ENCODE peak calls at places on chromosomes 3 and 15, in eight cellular contexts. Y is body of pancreas, T is HCT116, D is HepG2, R is heart left ventricle, C is A549, B is GM12878, L is gastrocnemius medialis. Q is an unnamed sample.

GRCh38 chr15:77023576-77024272 is 28.8 kb downstream of the PSTPIP1 start:
- ATAC-seq in T (peak), B (no peak), L (peak), C (peak), D (no peak), Y (no peak), R (no peak), Q (no peak)

GRCh38 chr15:39466428-39466827 is 114.5 kb upstream of the THBS1 start:
- ATAC-seq in Y (peak), L (no peak), B (no peak), C (no peak), R (peak), T (no peak), D (no peak), Q (peak)

GRCh38 chr3:14634763-14635400 is 16.7 kb upstream of the CCDC174 start:
- ATAC-seq in B (no peak), Y (no peak), C (peak), R (no peak), T (no peak), L (no peak), D (peak), Q (no peak)

GRCh38 chr3:83890763-83891135 is 1068.0 kb upstream of the CADM2 start:
- ATAC-seq in R (no peak), C (no peak), T (no peak), B (no peak), L (no peak), Y (no peak), D (no peak), Q (no peak)

GRCh38 chr15:78360426-78360825 is 20.3 kb downstream of the CRABP1 start:
- ATAC-seq in R (peak), L (peak), C (no peak), B (no peak), Y (no peak), D (no peak), T (no peak), Q (no peak)

GRCh38 chr3:71101014-71101413 is 482.5 kb downstream of the FOXP1 start:
- ATAC-seq in D (no peak), R (no peak), C (peak), T (no peak), Y (no peak), L (no peak), B (no peak), Q (no peak)

GRCh38 chr3:195100903-195101591 is 169.9 kb downstream of the XXYLT1 start:
- ATAC-seq in L (no peak), R (peak), D (no peak), Y (peak), B (peak), C (no peak), T (no peak), Q (peak)

GRCh38 chr15:25900901-25901300 is 37.8 kb upstream of the ATP10A start:
- ATAC-seq in B (no peak), C (peak), D (no peak), R (peak), L (peak), T (no peak), Y (no peak), Q (peak)

GRCh38 chr15:89243046-89243690 is 611 bp upstream of the FANCI start:
- ATAC-seq in T (no peak), B (no peak), D (no peak), L (peak), R (peak), Y (peak), C (no peak), Q (peak)

GRCh38 chr3:135226057-135226456 is 431.0 kb downstream of the EPHB1 start:
- ATAC-seq in C (no peak), Y (no peak), R (no peak), L (no peak), B (peak), T (no peak), D (no peak), Q (peak)

GRCh38 chr3:71160800-71161546 is 422.6 kb downstream of the FOXP1 start:
- ATAC-seq in B (no peak), C (no peak), Y (no peak), D (no peak), T (no peak), L (no peak), R (no peak), Q (no peak)

GRCh38 chr3:133383175-133383574 is 16.7 kb upstream of the BFSP2 start:
- ATAC-seq in C (no peak), Y (peak), D (no peak), R (no peak), L (no peak), T (peak), B (no peak), Q (no peak)

GRCh38 chr3:141331370-141332318 is 36.7 kb upstream of the ZBTB38 start:
- ATAC-seq in B (peak), Y (peak), C (peak), T (peak), R (peak), D (peak), L (peak), Q (peak)

GRCh38 chr3:25849641-25850040 is 59.8 kb downstream of the OXSM start:
- ATAC-seq in C (no peak), L (no peak), T (no peak), B (no peak), D (no peak), Y (no peak), R (no peak), Q (no peak)

GRCh38 chr3:43542328-43543043 is 79.3 kb downstream of the ANO10 start:
- ATAC-seq in R (no peak), Y (no peak), L (no peak), D (no peak), B (peak), T (no peak), C (no peak), Q (no peak)

GRCh38 chr3:14869877-14870563 is 51.3 kb downstream of the FGD5 start:
- ATAC-seq in Y (no peak), L (no peak), T (no peak), R (no peak), D (no peak), C (no peak), B (no peak), Q (peak)

GRCh38 chr3:3038201-3038991 is 71.8 kb downstream of the IL5RA start:
- ATAC-seq in T (no peak), C (peak), R (peak), D (no peak), L (peak), Y (no peak), B (peak), Q (peak)

GRCh38 chr3:134462236-134463059 is 23.3 kb downstream of the ANAPC13 start:
- ATAC-seq in Y (no peak), D (no peak), C (no peak), R (peak), B (no peak), L (peak), T (no peak), Q (peak)

GRCh38 chr3:45992133-45992729 is 3.4 kb downstream of the FYCO1 start:
- ATAC-seq in B (no peak), L (peak), R (peak), Y (no peak), D (no peak), C (no peak), T (no peak), Q (no peak)

GRCh38 chr15:48962662-48963523 is 826 bp downstream of the SHC4 start:
- ATAC-seq in R (peak), Y (peak), L (peak), D (peak), T (peak), C (peak), B (peak), Q (peak)

GRCh38 chr3:140152851-140153640 is 218.1 kb downstream of the CLSTN2 start:
- ATAC-seq in C (no peak), T (no peak), B (peak), L (no peak), R (peak), Y (no peak), D (no peak), Q (no peak)

GRCh38 chr3:36318584-36319200 is 61.6 kb upstream of the STAC start:
- ATAC-seq in D (no peak), C (no peak), L (peak), Y (peak), B (no peak), T (no peak), R (no peak), Q (peak)

GRCh38 chr3:19348929-19349564 is 200.7 kb downstream of the KCNH8 start:
- ATAC-seq in C (peak), B (peak), D (peak), T (peak), L (no peak), Y (no peak), R (peak), Q (no peak)

GRCh38 chr3:187025656-187026320 is 95.5 kb downstream of the ST6GAL1 start:
- ATAC-seq in D (no peak), C (no peak), B (peak), Y (no peak), L (no peak), T (no peak), R (peak), Q (no peak)

GRCh38 chr3:194952882-194953281 is 267.2 kb downstream of the FAM43A start:
- ATAC-seq in L (no peak), T (no peak), Y (no peak), C (no peak), D (peak), B (no peak), R (peak), Q (no peak)

GRCh38 chr3:23793528-23794134 is 12.1 kb upstream of the UBE2E1 start:
- ATAC-seq in R (no peak), D (no peak), L (no peak), T (no peak), Y (no peak), C (no peak), B (no peak), Q (no peak)

GRCh38 chr3:179029096-179029495 is 42.5 kb downstream of the ZMAT3 start:
- ATAC-seq in T (no peak), Y (no peak), R (no peak), B (no peak), L (no peak), D (no peak), C (no peak), Q (no peak)

GRCh38 chr3:27511724-27512422 is 27.7 kb upstream of the SLC4A7 start:
- ATAC-seq in T (no peak), C (peak), Y (no peak), R (no peak), L (no peak), D (peak), B (peak), Q (no peak)

GRCh38 chr3:63679181-63679580 is 26.7 kb downstream of the SNTN start:
- ATAC-seq in R (no peak), T (no peak), B (no peak), D (no peak), L (no peak), Y (no peak), C (no peak), Q (no peak)

GRCh38 chr3:24890012-24890411 is 395.4 kb upstream of the THRB start:
- ATAC-seq in D (no peak), C (no peak), Y (no peak), L (no peak), B (no peak), T (no peak), R (no peak), Q (no peak)

GRCh38 chr15:66685638-66686150 is 16.3 kb upstream of the SMAD6 start:
- ATAC-seq in Y (no peak), R (no peak), C (peak), B (no peak), D (no peak), T (peak), L (no peak), Q (no peak)

GRCh38 chr3:47410801-47411646 is 30.2 kb downstream of the PTPN23 start:
- ATAC-seq in L (no peak), R (no peak), T (no peak), Y (no peak), B (no peak), C (no peak), D (no peak), Q (no peak)

GRCh38 chr3:194586839-194587238 is 46.4 kb downstream of the TMEM44 start:
- ATAC-seq in D (no peak), Y (no peak), T (no peak), C (no peak), B (no peak), L (no peak), R (no peak), Q (no peak)

GRCh38 chr3:71751602-71752001 is 2.1 kb upstream of the GPR27 start:
- ATAC-seq in B (no peak), D (no peak), C (no peak), Y (no peak), T (no peak), L (no peak), R (no peak), Q (no peak)

GRCh38 chr3:8983591-8983990 is 20.3 kb upstream of the RAD18 start:
- ATAC-seq in B (no peak), L (no peak), D (peak), C (no peak), T (no peak), Y (no peak), R (no peak), Q (no peak)

GRCh38 chr3:14624498-14624897 is 27.1 kb upstream of the CCDC174 start:
- ATAC-seq in C (no peak), Y (no peak), D (no peak), L (no peak), R (peak), B (no peak), T (no peak), Q (no peak)

GRCh38 chr3:16871915-16872842 is 12.6 kb upstream of the PLCL2 start:
- ATAC-seq in C (peak), B (no peak), L (no peak), R (no peak), T (no peak), Y (no peak), D (peak), Q (no peak)
- TF ChIP-seq CTCF in C (no peak), B (no peak), L (no peak), R (no peak), T (no peak), Y (no peak), D (no peak), Q (no peak)

DNA sequence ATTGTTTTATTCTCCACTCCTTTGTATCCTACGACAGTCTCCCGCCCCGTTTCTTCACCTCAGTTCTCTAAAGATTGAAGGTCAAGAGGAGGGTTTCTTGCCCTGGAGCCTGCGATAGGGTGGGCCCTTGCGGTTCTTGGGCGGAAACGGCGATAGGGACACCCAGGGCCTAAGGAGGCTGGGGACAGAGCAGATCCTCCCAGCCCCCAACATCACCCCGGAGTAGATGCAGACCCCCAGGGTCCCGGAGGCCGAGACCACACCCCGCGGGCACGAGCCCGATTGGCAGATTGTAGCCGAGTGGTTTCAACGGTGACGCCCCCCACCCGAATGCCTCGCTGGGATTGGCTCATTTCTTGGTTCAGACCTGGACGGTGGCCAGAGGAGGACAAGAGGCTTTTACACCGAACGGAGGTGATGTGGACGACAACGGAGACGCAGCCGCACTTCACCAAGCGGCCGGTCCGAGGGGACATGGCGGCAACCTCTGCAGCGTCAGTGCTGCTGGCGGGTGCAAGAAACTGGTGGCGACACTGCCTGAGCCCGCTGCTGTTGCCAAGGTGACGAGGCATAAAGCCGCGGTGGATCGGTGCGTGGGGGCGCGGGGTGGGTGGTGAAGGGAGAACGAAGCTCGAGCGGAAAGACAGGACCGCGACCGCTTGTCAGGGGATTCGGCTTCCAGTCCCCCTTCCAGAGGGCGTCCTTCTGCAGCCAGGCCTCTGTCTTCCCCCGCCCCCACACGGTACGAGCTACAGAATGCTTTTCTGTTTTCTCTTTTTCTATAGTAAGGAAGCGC is 19.0 kb upstream of the MCF2L2 start:
- ATAC-seq in L (peak), R (peak), Y (peak), B (peak), C (peak), D (peak), T (peak), Q (peak)
- TF ChIP-seq POLR2A in L (peak), R (peak), Y (peak), B (peak), C (peak), D (peak), T (peak), Q (peak)

GRCh38 chr3:127174284-127174683 is 18.6 kb upstream of the PRR23E start:
- ATAC-seq in Y (no peak), B (no peak), R (no peak), C (no peak), D (no peak), L (no peak), T (no peak), Q (no peak)

GRCh38 chr3:127172211-127172610 is 20.7 kb upstream of the PRR23E start:
- ATAC-seq in C (no peak), T (no peak), R (no peak), Y (no peak), B (no peak), D (no peak), L (no peak), Q (no peak)

GRCh38 chr3:127173516-127174166 is 19.3 kb upstream of the PRR23E start:
- ATAC-seq in D (no peak), R (no peak), T (no peak), C (no peak), B (no peak), Y (no peak), L (no peak), Q (no peak)

GRCh38 chr3:127171721-127172120 is 21.2 kb upstream of the PRR23E start:
- ATAC-seq in R (no peak), Y (no peak), L (no peak), C (no peak), D (no peak), T (no peak), B (no peak), Q (no peak)

DNA sequence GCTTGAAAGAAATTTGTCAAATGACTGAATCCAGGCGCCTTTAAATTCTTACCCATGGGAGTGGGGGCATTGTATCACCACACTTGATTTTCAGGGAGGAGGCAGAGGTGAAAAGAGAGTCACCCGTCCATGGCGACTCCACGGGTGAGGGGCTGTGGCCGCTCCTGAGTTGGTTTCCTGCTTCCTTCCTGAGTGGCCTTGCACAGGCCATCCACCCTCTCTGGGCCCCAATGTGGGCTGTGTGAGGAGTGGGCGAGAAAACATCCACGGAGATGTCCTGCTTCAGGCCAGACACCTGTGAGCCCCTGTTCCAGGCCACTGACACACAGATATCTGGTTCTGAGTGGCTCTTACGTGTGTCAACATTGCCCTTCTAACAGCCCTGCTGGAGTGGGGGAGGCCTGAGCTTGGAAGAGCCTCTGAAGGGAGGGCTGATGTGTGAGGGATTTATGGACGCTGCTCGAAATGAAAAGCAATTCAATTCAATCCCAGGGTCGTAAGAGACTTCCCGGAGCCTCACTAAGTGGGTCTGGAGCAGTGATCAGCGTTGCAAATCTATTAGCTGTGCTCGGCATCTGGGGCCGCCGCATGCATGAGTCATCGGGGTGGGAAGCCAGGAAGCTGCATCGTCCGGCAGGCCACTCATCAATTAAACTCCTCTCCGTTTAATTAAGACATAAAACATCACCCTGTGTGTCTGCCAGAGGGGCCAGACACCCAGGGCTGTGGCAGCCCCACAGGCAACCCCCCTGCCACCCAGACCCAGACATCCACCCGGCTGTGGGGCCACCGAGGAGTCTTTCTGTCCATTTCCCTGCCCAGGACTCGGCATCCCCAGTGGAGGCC is 20.0 kb upstream of the PRR23E start:
- ATAC-seq in L (no peak), Y (no peak), D (no peak), C (no peak), R (no peak), T (peak), B (no peak), Q (peak)
- H3K27ac ChIP-seq in L (no peak), Y (no peak), D (no peak), C (no peak), R (no peak), T (no peak), B (no peak), Q (no peak)

GRCh38 chr3:169342652-169343051 is 320.9 kb downstream of the MECOM start:
- ATAC-seq in Y (no peak), R (no peak), C (no peak), L (no peak), D (peak), T (no peak), B (no peak), Q (no peak)
- TF ChIP-seq CTCF in Y (no peak), R (no peak), C (no peak), L (no peak), D (no peak), T (no peak), B (no peak), Q (no peak)

GRCh38 chr3:48431224-48432029 is 1.5 kb upstream of the PLXNB1 start:
- ATAC-seq in R (no peak), L (no peak), C (no peak), T (no peak), B (no peak), Y (no peak), D (peak), Q (no peak)

GRCh38 chr3:48428088-48428862 is 1.6 kb downstream of the PLXNB1 start:
- ATAC-seq in D (peak), T (no peak), B (peak), Y (peak), R (no peak), C (peak), L (no peak), Q (no peak)

GRCh38 chr3:48428863-48429415 is 947 bp downstream of the PLXNB1 start:
- ATAC-seq in R (peak), L (peak), Y (peak), T (peak), D (peak), B (peak), C (peak), Q (peak)

GRCh38 chr3:48430359-48431101 is 644 bp upstream of the PLXNB1 start:
- ATAC-seq in Y (no peak), L (no peak), B (no peak), R (no peak), D (peak), C (no peak), T (no peak), Q (peak)

GRCh38 chr3:48429416-48430358 is at the start of gene PLXNB1:
- ATAC-seq in L (peak), D (peak), B (peak), T (peak), Y (peak), C (peak), R (peak), Q (peak)
- TF ChIP-seq POLR2A in L (no peak), D (no peak), B (peak), T (no peak), Y (peak), C (peak), R (no peak), Q (peak)

GRCh38 chr3:31767920-31768319 is 213.1 kb downstream of the OSBPL10 start:
- ATAC-seq in L (no peak), C (no peak), T (no peak), Y (no peak), B (no peak), D (no peak), R (no peak), Q (no peak)
- H3K27ac ChIP-seq in L (no peak), C (no peak), T (no peak), Y (no peak), B (no peak), D (no peak), R (no peak), Q (no peak)

GRCh38 chr15:73034213-73034612 is 18.1 kb upstream of the NEO1 start:
- ATAC-seq in T (no peak), B (no peak), D (no peak), L (no peak), R (no peak), C (no peak), Y (peak), Q (no peak)

GRCh38 chr15:73028030-73028429 is 24.2 kb upstream of the NEO1 start:
- ATAC-seq in B (no peak), R (no peak), L (no peak), D (no peak), Y (no peak), T (no peak), C (no peak), Q (no peak)

GRCh38 chr15:73030280-73030679 is 22.0 kb upstream of the NEO1 start:
- ATAC-seq in D (no peak), Y (no peak), C (no peak), T (no peak), B (no peak), L (no peak), R (no peak), Q (no peak)

GRCh38 chr15:73029003-73029527 is 23.2 kb upstream of the NEO1 start:
- ATAC-seq in D (no peak), L (no peak), T (no peak), R (no peak), C (no peak), Y (no peak), B (no peak), Q (no peak)

GRCh38 chr15:73031648-73032047 is 20.6 kb upstream of the NEO1 start:
- ATAC-seq in R (no peak), B (no peak), C (no peak), Y (no peak), D (no peak), L (no peak), T (no peak), Q (no peak)
- TF ChIP-seq CTCF in R (no peak), B (no peak), C (no peak), Y (no peak), D (no peak), L (no peak), T (no peak), Q (no peak)